ENCODE peak calls at places on chromosomes 2 and 18, in nine cellular contexts. G, M, L, P, Q, A, C, W and V are unnamed samples.

GRCh38 chr2:199471443-199472057 is 13.8 kb upstream of the SATB2 start:
- DNase-seq in W (peak), M (peak), L (peak), A (no peak), C (peak), Q (no peak), P (peak), G (peak), V (no peak)

GRCh38 chr2:240507778-240508251 is 50.0 kb downstream of the ANKMY1 start:
- DNase-seq in A (no peak), C (no peak), P (no peak), L (no peak), Q (no peak), M (no peak), W (no peak), G (no peak), V (no peak)

GRCh38 chr18:10099539-10100140 is 185.8 kb downstream of the VAPA start:
- DNase-seq in G (no peak), C (peak), Q (no peak), M (peak), L (no peak), A (no peak), P (no peak), W (no peak), V (no peak)

GRCh38 chr2:61905372-61906186 is at the start of gene COMMD1:
- DNase-seq in G (peak), M (peak), W (peak), C (peak), A (peak), Q (no peak), L (no peak), P (peak), V (peak)

GRCh38 chr2:195513119-195513518 is 143.9 kb upstream of the SLC39A10 start:
- DNase-seq in C (no peak), Q (no peak), M (no peak), L (no peak), P (peak), G (no peak), W (no peak), A (no peak), V (no peak)

GRCh38 chr18:6875764-6876163 is 146.2 kb downstream of the ARHGAP28 start:
- DNase-seq in A (no peak), P (no peak), W (no peak), L (no peak), Q (no peak), G (no peak), M (no peak), C (no peak), V (no peak)

GRCh38 chr2:79717364-79718007 is 204.6 kb downstream of the CTNNA2 start:
- DNase-seq in C (peak), M (no peak), G (no peak), W (peak), P (no peak), Q (peak), L (no peak), A (peak), V (no peak)

GRCh38 chr18:51255694-51256093 is 58.2 kb upstream of the MEX3C start:
- DNase-seq in P (no peak), W (no peak), C (peak), A (no peak), Q (no peak), G (no peak), M (peak), L (no peak), V (no peak)

GRCh38 chr2:239463541-239464165 is 62.8 kb upstream of the HDAC4 start:
- DNase-seq in W (no peak), L (peak), A (no peak), M (no peak), Q (no peak), G (no peak), P (no peak), C (no peak), V (no peak)

GRCh38 chr18:12944724-12945123 is 3.1 kb upstream of the SEH1L start:
- DNase-seq in G (no peak), M (no peak), C (peak), A (peak), Q (no peak), W (no peak), L (no peak), P (peak), V (no peak)

GRCh38 chr18:75818336-75818735 is 390.8 kb upstream of the SMIM21 start:
- DNase-seq in M (no peak), C (no peak), A (no peak), L (peak), G (no peak), W (no peak), Q (no peak), P (no peak), V (no peak)

GRCh38 chr18:45686892-45687611 is 36.9 kb upstream of the SLC14A1 start:
- DNase-seq in W (no peak), P (peak), G (peak), L (peak), Q (no peak), C (no peak), M (no peak), A (no peak), V (peak)

GRCh38 chr2:1625281-1626001 is 118.9 kb downstream of the PXDN start:
- DNase-seq in L (no peak), P (no peak), W (peak), A (no peak), C (peak), Q (peak), G (no peak), M (peak), V (no peak)

GRCh38 chr18:43863180-43863579 is 585.9 kb upstream of the SYT4 start:
- DNase-seq in C (no peak), M (no peak), P (no peak), G (no peak), A (peak), W (no peak), L (no peak), Q (no peak), V (no peak)

GRCh38 chr2:206693399-206694137 is 24.6 kb downstream of the DYTN start:
- DNase-seq in Q (peak), G (peak), W (no peak), P (peak), M (peak), A (peak), C (peak), L (no peak), V (peak)

GRCh38 chr18:55096261-55097026 is 137.2 kb upstream of the CCDC68 start:
- DNase-seq in A (peak), G (peak), M (peak), C (peak), W (peak), L (no peak), Q (peak), P (peak), V (no peak)

GRCh38 chr2:182259629-182260150 is 167.1 kb downstream of the PDE1A start:
- DNase-seq in M (no peak), P (no peak), C (peak), G (no peak), A (peak), Q (no peak), W (no peak), L (no peak), V (no peak)

GRCh38 chr2:209619782-209620181 is 151.8 kb upstream of the UNC80 start:
- DNase-seq in L (peak), W (no peak), G (peak), A (no peak), P (peak), M (peak), C (no peak), Q (no peak), V (peak)

GRCh38 chr2:159855153-159856140 is 57.4 kb upstream of the CD302 start:
- DNase-seq in M (no peak), W (no peak), Q (no peak), C (no peak), G (no peak), P (peak), A (peak), L (no peak), V (no peak)

GRCh38 chr18:3172081-3172480 is 47.7 kb downstream of the MYOM1 start:
- DNase-seq in W (no peak), G (no peak), P (no peak), Q (no peak), C (no peak), A (no peak), M (no peak), L (no peak), V (no peak)

GRCh38 chr18:49359732-49360444 is 100.6 kb downstream of the DYM start:
- DNase-seq in L (no peak), Q (peak), C (peak), A (peak), G (peak), W (no peak), P (no peak), M (peak), V (peak)

GRCh38 chr18:48860276-48861180 is 90.2 kb downstream of the SMAD7 start:
- DNase-seq in P (no peak), M (no peak), L (no peak), A (no peak), G (no peak), Q (no peak), W (no peak), C (no peak), V (no peak)

GRCh38 chr18:53886066-53886465 is 338.4 kb downstream of the MBD2 start:
- DNase-seq in P (no peak), Q (no peak), W (no peak), G (no peak), M (no peak), A (no peak), C (no peak), L (no peak), V (no peak)

GRCh38 chr2:63788070-63788469 is 53.6 kb upstream of the UGP2 start:
- DNase-seq in W (no peak), C (peak), M (peak), P (no peak), A (peak), L (no peak), Q (peak), G (no peak), V (no peak)

GRCh38 chr2:75429036-75429435 is 131.7 kb downstream of the EVA1A start:
- DNase-seq in P (no peak), A (no peak), W (no peak), Q (no peak), M (no peak), C (no peak), L (no peak), G (no peak), V (no peak)

GRCh38 chr2:12361506-12361905 is 355.2 kb upstream of the TRIB2 start:
- DNase-seq in Q (no peak), L (no peak), G (no peak), M (no peak), C (no peak), W (no peak), A (no peak), P (no peak), V (no peak)

GRCh38 chr2:223000872-223001825 is 50.8 kb upstream of the KCNE4 start:
- DNase-seq in L (no peak), Q (no peak), A (no peak), M (no peak), C (no peak), W (no peak), G (no peak), P (no peak), V (no peak)

GRCh38 chr2:157056200-157056676 is 201.3 kb upstream of the GALNT5 start:
- DNase-seq in W (no peak), L (no peak), Q (peak), M (peak), A (peak), P (no peak), C (peak), G (no peak), V (no peak)

GRCh38 chr18:11859903-11860407 is 8.7 kb downstream of the CHMP1B start:
- DNase-seq in A (peak), L (no peak), Q (peak), M (peak), C (peak), P (no peak), G (no peak), W (peak), V (no peak)

GRCh38 chr2:240759454-240759853 is 60.6 kb downstream of the KIF1A start:
- DNase-seq in G (no peak), A (no peak), M (no peak), C (no peak), L (no peak), P (no peak), W (no peak), Q (no peak), V (no peak)

GRCh38 chr2:71500426-71501079 is 47.2 kb downstream of the DYSF start:
- DNase-seq in P (no peak), Q (no peak), G (no peak), L (no peak), M (no peak), A (no peak), C (no peak), W (no peak), V (no peak)

GRCh38 chr2:235768606-235769005 is 274.8 kb downstream of the AGAP1 start:
- DNase-seq in W (no peak), P (no peak), C (no peak), Q (no peak), A (no peak), L (no peak), M (no peak), G (no peak), V (no peak)

GRCh38 chr2:112140413-112140802 is 2.2 kb downstream of the FBLN7 start:
- DNase-seq in P (no peak), L (no peak), W (no peak), Q (no peak), C (no peak), A (no peak), G (no peak), M (no peak), V (no peak)

GRCh38 chr2:36618381-36618780 is 20.4 kb upstream of the FEZ2 start:
- DNase-seq in M (peak), Q (peak), W (peak), L (peak), P (peak), A (no peak), G (peak), C (peak), V (peak)

GRCh38 chr2:46801731-46802664 is 113.6 kb downstream of the MCFD2 start:
- DNase-seq in M (no peak), L (no peak), G (no peak), P (no peak), A (no peak), Q (no peak), W (no peak), C (peak), V (no peak)

GRCh38 chr2:160906878-160907277 is 253.3 kb upstream of the TANK start:
- DNase-seq in G (no peak), W (no peak), Q (no peak), A (no peak), L (no peak), M (no peak), C (peak), P (no peak), V (no peak)

GRCh38 chr2:45874324-45874723 is 222.8 kb downstream of the PRKCE start:
- DNase-seq in W (no peak), M (no peak), G (no peak), P (no peak), C (no peak), L (peak), Q (no peak), A (no peak), V (no peak)

GRCh38 chr2:74778381-74779371 is 55.3 kb upstream of the HK2 start:
- DNase-seq in Q (no peak), P (no peak), W (no peak), A (no peak), L (peak), G (no peak), M (peak), C (peak), V (no peak)